ENCODE peak calls at places on chromosomes 7 and 10, in six cellular contexts. One of them, this sample, is unnamed.

GRCh38 chr7:139629392-139630082 is 106.1 kb downstream of the CLEC2L start:
- DNase-seq in cardiac fibroblast: no peak
- DNase-seq in CD8-positive, alpha-beta T cell: peak
- DNase-seq in WTC11: no peak
- DNase-seq in heart left ventricle: no peak
- DNase-seq in lower lobe of right lung: no peak
- DNase-seq in this sample: no peak

GRCh38 chr7:57177856-57178767 is 45.9 kb upstream of the ZNF479 start:
- DNase-seq in cardiac fibroblast: no peak
- DNase-seq in CD8-positive, alpha-beta T cell: no peak
- DNase-seq in WTC11: no peak
- DNase-seq in heart left ventricle: no peak
- DNase-seq in lower lobe of right lung: no peak
- DNase-seq in this sample: no peak

GRCh38 chr7:95330194-95331003 is 6.1 kb upstream of the PON1 start:
- DNase-seq in cardiac fibroblast: peak
- DNase-seq in CD8-positive, alpha-beta T cell: no peak
- DNase-seq in WTC11: no peak
- DNase-seq in heart left ventricle: no peak
- DNase-seq in lower lobe of right lung: no peak
- DNase-seq in this sample: no peak

GRCh38 chr7:28481131-28481926 is 69.0 kb downstream of the CREB5 start:
- DNase-seq in cardiac fibroblast: peak
- DNase-seq in CD8-positive, alpha-beta T cell: no peak
- DNase-seq in WTC11: no peak
- DNase-seq in heart left ventricle: no peak
- DNase-seq in lower lobe of right lung: no peak
- DNase-seq in this sample: no peak

GRCh38 chr10:12710594-12711343 is 290.7 kb downstream of the CCDC3 start:
- DNase-seq in cardiac fibroblast: peak
- DNase-seq in CD8-positive, alpha-beta T cell: peak
- DNase-seq in WTC11: peak
- DNase-seq in heart left ventricle: peak
- DNase-seq in lower lobe of right lung: peak
- DNase-seq in this sample: peak

GRCh38 chr10:110758898-110759297 is 112.8 kb upstream of the PDCD4 start:
- DNase-seq in cardiac fibroblast: peak
- DNase-seq in CD8-positive, alpha-beta T cell: no peak
- DNase-seq in WTC11: no peak
- DNase-seq in heart left ventricle: no peak
- DNase-seq in lower lobe of right lung: no peak
- DNase-seq in this sample: no peak

GRCh38 chr10:90614631-90615030 is 243.2 kb downstream of the HTR7 start:
- DNase-seq in cardiac fibroblast: peak
- DNase-seq in CD8-positive, alpha-beta T cell: no peak
- DNase-seq in WTC11: no peak
- DNase-seq in heart left ventricle: no peak
- DNase-seq in lower lobe of right lung: no peak
- DNase-seq in this sample: no peak

GRCh38 chr7:94301024-94301588 is 93.6 kb upstream of the COL1A2 start:
- DNase-seq in cardiac fibroblast: peak
- DNase-seq in CD8-positive, alpha-beta T cell: no peak
- DNase-seq in WTC11: peak
- DNase-seq in heart left ventricle: peak
- DNase-seq in lower lobe of right lung: peak
- DNase-seq in this sample: peak

GRCh38 chr10:66982792-66983481 is 57.1 kb downstream of the LRRTM3 start:
- DNase-seq in cardiac fibroblast: no peak
- DNase-seq in CD8-positive, alpha-beta T cell: no peak
- DNase-seq in WTC11: no peak
- DNase-seq in heart left ventricle: no peak
- DNase-seq in lower lobe of right lung: no peak
- DNase-seq in this sample: no peak

GRCh38 chr10:83612746-83613145 is 526.6 kb upstream of the GHITM start:
- DNase-seq in cardiac fibroblast: no peak
- DNase-seq in CD8-positive, alpha-beta T cell: no peak
- DNase-seq in WTC11: no peak
- DNase-seq in heart left ventricle: no peak
- DNase-seq in lower lobe of right lung: no peak
- DNase-seq in this sample: no peak

GRCh38 chr10:90652519-90652918 is 205.3 kb downstream of the HTR7 start:
- DNase-seq in cardiac fibroblast: peak
- DNase-seq in CD8-positive, alpha-beta T cell: no peak
- DNase-seq in WTC11: no peak
- DNase-seq in heart left ventricle: no peak
- DNase-seq in lower lobe of right lung: no peak
- DNase-seq in this sample: no peak

GRCh38 chr10:108014902-108015177 is 850.3 kb upstream of the SORCS1 start:
- DNase-seq in cardiac fibroblast: no peak
- DNase-seq in CD8-positive, alpha-beta T cell: no peak
- DNase-seq in WTC11: no peak
- DNase-seq in heart left ventricle: no peak
- DNase-seq in lower lobe of right lung: no peak
- DNase-seq in this sample: no peak

GRCh38 chr7:157014635-157015555 is 4.4 kb upstream of the MNX1 start:
- DNase-seq in cardiac fibroblast: no peak
- DNase-seq in CD8-positive, alpha-beta T cell: no peak
- DNase-seq in WTC11: no peak
- DNase-seq in heart left ventricle: no peak
- DNase-seq in lower lobe of right lung: no peak
- DNase-seq in this sample: no peak

DNA sequence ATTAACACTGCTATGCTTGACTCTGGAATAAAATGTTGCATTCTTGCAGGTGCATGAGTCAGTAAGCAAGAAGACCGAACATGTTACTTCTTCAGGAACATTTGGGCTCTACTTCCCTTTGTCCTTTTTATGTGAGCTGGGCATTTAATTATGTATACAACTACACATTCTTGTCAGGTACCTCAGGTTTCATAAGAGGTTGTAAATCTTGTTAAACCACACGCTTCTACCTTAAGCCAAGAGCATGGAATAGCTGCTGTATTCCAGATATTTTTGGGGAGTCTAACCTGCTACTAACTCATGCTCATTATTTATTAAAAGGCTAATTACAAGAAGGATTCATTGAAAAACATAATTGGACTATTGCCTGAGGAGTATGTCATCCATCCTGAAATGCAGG is 414.2 kb upstream of the KLF6 start:
- DNase-seq in cardiac fibroblast: no peak
- DNase-seq in CD8-positive, alpha-beta T cell: no peak
- DNase-seq in WTC11: no peak
- DNase-seq in heart left ventricle: no peak
- DNase-seq in lower lobe of right lung: no peak
- DNase-seq in this sample: no peak
- TF ChIP-seq CTCF in cardiac fibroblast: no peak
- TF ChIP-seq CTCF in CD8-positive, alpha-beta T cell: no peak
- TF ChIP-seq CTCF in WTC11: no peak
- TF ChIP-seq CTCF in heart left ventricle: no peak
- TF ChIP-seq CTCF in lower lobe of right lung: no peak
- TF ChIP-seq CTCF in this sample: no peak

DNA sequence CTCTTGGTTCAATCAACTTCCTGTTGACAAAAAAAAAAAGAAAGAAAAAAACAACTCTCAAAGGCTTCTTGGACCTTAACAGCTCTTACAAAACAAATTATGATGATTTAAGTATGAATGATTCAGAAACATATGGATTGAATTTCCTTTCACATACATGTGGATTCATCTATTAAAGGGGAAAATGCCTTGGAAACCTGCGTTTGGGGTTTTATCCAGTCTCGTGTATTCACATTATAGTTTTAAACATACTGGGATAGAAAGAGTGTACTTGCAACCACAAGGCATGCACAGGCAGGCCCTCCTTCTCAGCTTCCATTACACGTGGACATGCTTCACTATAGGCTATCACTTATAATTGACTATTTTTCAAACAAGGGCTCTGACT is 286.7 kb downstream of the INHBA start:
- DNase-seq in cardiac fibroblast: peak
- DNase-seq in CD8-positive, alpha-beta T cell: no peak
- DNase-seq in WTC11: no peak
- DNase-seq in heart left ventricle: no peak
- DNase-seq in lower lobe of right lung: no peak
- DNase-seq in this sample: no peak
- TF ChIP-seq CTCF in cardiac fibroblast: no peak
- TF ChIP-seq CTCF in CD8-positive, alpha-beta T cell: no peak
- TF ChIP-seq CTCF in WTC11: no peak
- TF ChIP-seq CTCF in heart left ventricle: no peak
- TF ChIP-seq CTCF in lower lobe of right lung: no peak
- TF ChIP-seq CTCF in this sample: no peak

DNA sequence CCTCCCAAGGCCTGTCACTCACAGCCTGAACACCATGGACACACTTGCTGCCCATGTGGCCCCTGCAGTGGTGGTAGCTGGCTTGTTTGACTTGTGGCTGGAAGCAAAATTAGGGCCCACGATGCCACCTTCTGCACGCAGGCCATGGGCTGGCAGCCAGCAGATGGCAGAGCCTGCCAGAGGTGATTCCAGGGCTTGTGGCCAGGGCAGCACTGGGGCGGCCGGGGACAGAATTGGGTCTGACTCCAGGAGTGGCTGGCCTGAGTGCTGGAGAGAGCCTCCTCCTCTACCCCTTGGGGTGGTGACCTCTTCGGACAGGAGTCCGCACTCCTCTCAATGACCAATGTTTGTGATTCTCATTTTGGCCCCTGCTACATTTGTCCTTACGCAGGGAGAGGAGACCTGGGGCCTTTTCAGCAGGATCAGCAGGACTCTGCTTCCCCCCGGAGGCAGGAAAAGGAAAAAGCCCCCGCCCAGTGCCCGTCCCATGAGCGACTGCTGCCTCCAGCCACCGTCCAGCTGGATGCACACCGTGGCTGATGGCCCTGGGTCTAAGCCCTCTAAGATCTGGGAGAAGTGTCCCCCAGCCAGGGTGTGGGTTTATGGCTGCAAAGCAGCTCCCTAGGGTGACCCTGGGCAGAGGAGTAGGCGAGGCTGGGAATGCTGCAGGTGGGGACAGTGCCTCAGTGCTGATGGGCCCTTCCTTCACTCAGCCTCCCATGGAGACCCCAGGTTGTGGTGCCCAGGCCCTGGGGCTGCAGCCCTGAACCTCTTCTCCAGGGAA is 26.5 kb downstream of the DNAJB12 start:
- DNase-seq in cardiac fibroblast: peak
- DNase-seq in CD8-positive, alpha-beta T cell: no peak
- DNase-seq in WTC11: peak
- DNase-seq in heart left ventricle: peak
- DNase-seq in lower lobe of right lung: no peak
- DNase-seq in this sample: no peak
- TF ChIP-seq CTCF in cardiac fibroblast: peak
- TF ChIP-seq CTCF in CD8-positive, alpha-beta T cell: no peak
- TF ChIP-seq CTCF in WTC11: peak
- TF ChIP-seq CTCF in heart left ventricle: peak
- TF ChIP-seq CTCF in lower lobe of right lung: peak
- TF ChIP-seq CTCF in this sample: peak

GRCh38 chr7:50268223-50268622 is 36.3 kb upstream of the IKZF1 start:
- DNase-seq in cardiac fibroblast: no peak
- DNase-seq in CD8-positive, alpha-beta T cell: peak
- DNase-seq in WTC11: no peak
- DNase-seq in heart left ventricle: no peak
- DNase-seq in lower lobe of right lung: no peak
- DNase-seq in this sample: no peak
- TF ChIP-seq CTCF in cardiac fibroblast: no peak
- TF ChIP-seq CTCF in CD8-positive, alpha-beta T cell: no peak
- TF ChIP-seq CTCF in WTC11: no peak
- TF ChIP-seq CTCF in heart left ventricle: no peak
- TF ChIP-seq CTCF in lower lobe of right lung: no peak
- TF ChIP-seq CTCF in this sample: no peak

GRCh38 chr10:122475581-122475980 is 14.2 kb downstream of the HTRA1 start:
- DNase-seq in cardiac fibroblast: no peak
- DNase-seq in CD8-positive, alpha-beta T cell: no peak
- DNase-seq in WTC11: no peak
- DNase-seq in heart left ventricle: no peak
- DNase-seq in lower lobe of right lung: no peak
- DNase-seq in this sample: no peak
- TF ChIP-seq CTCF in cardiac fibroblast: no peak
- TF ChIP-seq CTCF in CD8-positive, alpha-beta T cell: no peak
- TF ChIP-seq CTCF in WTC11: no peak
- TF ChIP-seq CTCF in heart left ventricle: no peak
- TF ChIP-seq CTCF in lower lobe of right lung: no peak
- TF ChIP-seq CTCF in this sample: no peak

This sample was measured in progenitor cell of endocrine pancreas.